ENCODE peak calls at places on chromosomes 5 and 9, in ten cellular contexts. H is NCI-H1417; Z is HT1080; C is midbrain; E is lung microvascular endothelial cell; M is kidney glomerular epithelial cell; X is GM12891; D is anterior cingulate cortex; T is HTR-8/SVneo; V is stimulated activated CD4-positive, alpha-beta T cell treated with anti-CD3 and anti-CD28 coated beads, Interleukin-15, amount 100 ng/mL, for 24 hours. G is an unnamed sample.

GRCh38 chr9:19470981-19471650 is 62.3 kb downstream of the ACER2 start:
- DNase-seq in H (no peak), D (no peak), V (no peak), E (no peak), T (no peak), Z (no peak), M (no peak), X (no peak), C (peak), G (no peak)

GRCh38 chr5:113232246-113232645 is 202.5 kb downstream of the TSSK1B start:
- DNase-seq in E (no peak), V (no peak), X (no peak), H (no peak), D (no peak), C (no peak), T (no peak), Z (no peak), M (no peak), G (peak)

GRCh38 chr5:99004960-99005359 is 76.2 kb upstream of the CHD1 start:
- DNase-seq in D (no peak), E (no peak), Z (no peak), T (no peak), M (no peak), V (peak), C (no peak), X (peak), H (no peak), G (no peak)

GRCh38 chr9:117073071-117073470 is 341.8 kb downstream of the ASTN2 start:
- DNase-seq in M (no peak), E (no peak), V (no peak), C (no peak), H (no peak), D (no peak), X (no peak), Z (no peak), T (no peak), G (no peak)

GRCh38 chr9:114033397-114034103 is 44.5 kb downstream of the AMBP start:
- DNase-seq in Z (peak), C (peak), M (no peak), V (no peak), X (peak), D (peak), E (peak), H (peak), T (peak), G (peak)

GRCh38 chr5:53029608-53030007 is 40.5 kb downstream of the ITGA2 start:
- DNase-seq in D (no peak), V (no peak), Z (no peak), C (no peak), E (no peak), T (no peak), H (no peak), X (no peak), M (no peak), G (no peak)

GRCh38 chr5:164237531-164237930 is 732.1 kb downstream of the MAT2B start:
- DNase-seq in H (no peak), Z (no peak), E (no peak), X (no peak), T (no peak), V (no peak), M (no peak), D (no peak), C (no peak), G (no peak)

GRCh38 chr9:20651926-20652325 is 29.6 kb upstream of the MLLT3 start:
- DNase-seq in X (no peak), E (no peak), D (no peak), M (no peak), T (no peak), V (no peak), H (no peak), C (no peak), Z (no peak), G (no peak)

GRCh38 chr9:136773386-136774044 is 9.2 kb upstream of the LCN15 start:
- DNase-seq in Z (peak), T (no peak), H (no peak), C (peak), V (peak), E (peak), X (no peak), M (no peak), D (peak), G (peak)

GRCh38 chr5:134574521-134574920 is 49.1 kb downstream of the JADE2 start:
- DNase-seq in E (no peak), D (no peak), T (no peak), Z (no peak), V (no peak), X (no peak), M (peak), C (no peak), H (no peak), G (no peak)

GRCh38 chr5:68368686-68369359 is 153.3 kb downstream of the PIK3R1 start:
- DNase-seq in M (peak), D (no peak), Z (no peak), H (peak), V (no peak), E (peak), C (no peak), X (no peak), T (no peak), G (peak)

GRCh38 chr5:14281746-14282181 is 138.6 kb downstream of the TRIO start:
- DNase-seq in D (no peak), E (no peak), H (no peak), Z (no peak), C (no peak), M (no peak), T (no peak), X (no peak), V (peak), G (no peak)

GRCh38 chr5:75245023-75245422 is 8.3 kb upstream of the ANKRD31 start:
- DNase-seq in Z (no peak), X (no peak), E (no peak), D (no peak), M (no peak), H (no peak), C (no peak), T (no peak), V (no peak), G (no peak)

GRCh38 chr5:80793354-80793753 is 138.6 kb upstream of the DHFR start:
- DNase-seq in V (no peak), T (no peak), H (no peak), D (no peak), X (no peak), E (no peak), C (no peak), Z (no peak), M (no peak), G (peak)

GRCh38 chr9:113993838-113994540 is 84.1 kb downstream of the AMBP start:
- DNase-seq in V (peak), C (peak), T (no peak), E (peak), D (peak), M (no peak), Z (peak), X (no peak), H (no peak), G (peak)